ENCODE peak calls at places on chromosome 2, in ten cellular contexts. S is neuronal stem cell; W is left lobe of liver; L is breast epithelium; M is GM04504; P is midbrain; T is AG09309; F is stimulated activated CD8-positive, alpha-beta memory T cell treated with anti-CD3 and anti-CD28 coated beads, Interleukin-7, amount 100 ng/mL, for 24 hours; Y is NCI-H510A; D is hepatic stellate cell. Q is an unnamed sample.

GRCh38 chr2:137123241-137123640 is 357.9 kb downstream of the THSD7B start:
- DNase-seq in S (no peak), W (no peak), L (no peak), M (no peak), P (no peak), T (peak; percentile 21), F (no peak), Y (no peak), D (peak; percentile 24), Q (no peak)

GRCh38 chr2:39851691-39852110 is 72.6 kb upstream of the THUMPD2 start:
- DNase-seq in S (no peak), W (no peak), L (no peak), M (peak; percentile 62), P (peak; percentile 26), T (peak; percentile 74), F (no peak), Y (no peak), D (no peak), Q (no peak)

GRCh38 chr2:117972466-117973123 is 41.3 kb downstream of the CCDC93 start:
- DNase-seq in S (no peak), W (no peak), L (no peak), M (no peak), P (no peak), T (peak; percentile 51), F (no peak), Y (no peak), D (no peak), Q (no peak)

GRCh38 chr2:46839045-46839444 is 76.6 kb downstream of the MCFD2 start:
- DNase-seq in S (no peak), W (no peak), L (no peak), M (no peak), P (no peak), T (no peak), F (no peak), Y (no peak), D (no peak), Q (peak; percentile 73)

GRCh38 chr2:14616342-14616741 is 16.2 kb upstream of the LRATD1 start:
- DNase-seq in S (no peak), W (no peak), L (no peak), M (peak; percentile 14), P (no peak), T (no peak), F (no peak), Y (no peak), D (no peak), Q (no peak)

GRCh38 chr2:15856318-15856717 is 84.0 kb upstream of the MYCN start:
- DNase-seq in S (no peak), W (no peak), L (no peak), M (no peak), P (no peak), T (no peak), F (no peak), Y (no peak), D (no peak), Q (no peak)

GRCh38 chr2:168278424-168278888 is 31.1 kb upstream of the STK39 start:
- DNase-seq in S (no peak), W (no peak), L (no peak), M (peak; percentile 27), P (no peak), T (peak; percentile 45), F (no peak), Y (no peak), D (no peak), Q (no peak)

GRCh38 chr2:120432293-120432975 is 86.5 kb downstream of the INHBB start:
- DNase-seq in S (no peak), W (peak; percentile 34), L (no peak), M (no peak), P (no peak), T (no peak), F (no peak), Y (no peak), D (no peak), Q (peak; percentile 73)

GRCh38 chr2:72945450-72946019 is 28.2 kb downstream of the EMX1 start:
- DNase-seq in S (no peak), W (no peak), L (no peak), M (no peak), P (no peak), T (no peak), F (no peak), Y (no peak), D (no peak), Q (no peak)

GRCh38 chr2:13822365-13822764 is 810.2 kb upstream of the LRATD1 start:
- DNase-seq in S (no peak), W (no peak), L (no peak), M (no peak), P (no peak), T (no peak), F (no peak), Y (no peak), D (no peak), Q (no peak)

GRCh38 chr2:232894746-232895145 is 24.7 kb downstream of the SNORC start:
- DNase-seq in S (no peak), W (no peak), L (peak; percentile 36), M (no peak), P (no peak), T (no peak), F (no peak), Y (no peak), D (no peak), Q (no peak)

GRCh38 chr2:238848566-238848940 is 668 bp downstream of the TWIST2 start:
- DNase-seq in S (no peak), W (no peak), L (no peak), M (no peak), P (no peak), T (no peak), F (no peak), Y (no peak), D (no peak), Q (no peak)

GRCh38 chr2:222982010-222982908 is 69.7 kb upstream of the KCNE4 start:
- DNase-seq in S (peak; percentile 17), W (no peak), L (no peak), M (peak; percentile 81), P (peak; percentile 70), T (peak; percentile 89), F (no peak), Y (peak; percentile 72), D (peak; percentile 48), Q (no peak)

Q was measured in mesenteric fat pad.